ENCODE peak calls at places on chromosomes 2 and 18, in eight cellular contexts. J, Y, Z, B, E, M, D and N are unnamed samples.
A peak's percentile ranks its signal among the peaks of the same experiment; 100 is the strongest.

GRCh38 chr2:217929757-217930707 is 72.8 kb downstream of the TNS1 start:
- DNase-seq in J (peak; percentile 35), Y (peak; percentile 94), B (peak; percentile 77), D (no peak), Z (no peak), M (no peak), E (no peak), N (no peak)

GRCh38 chr18:41966943-41967342 is 11.9 kb downstream of the PIK3C3 start:
- DNase-seq in J (no peak), D (no peak), E (no peak), Y (no peak), M (no peak), Z (no peak), B (no peak), N (no peak)

GRCh38 chr18:12422936-12423335 is 15.2 kb downstream of the PRELID3A start:
- DNase-seq in E (no peak), Y (no peak), D (no peak), J (no peak), Z (no peak), B (no peak), M (no peak), N (no peak)

GRCh38 chr18:74455386-74455785 is 1.7 kb downstream of the DIPK1C start:
- DNase-seq in B (no peak), E (no peak), Y (no peak), M (no peak), D (no peak), Z (no peak), J (no peak), N (no peak)

GRCh38 chr2:225124311-225124832 is 82.1 kb upstream of the DOCK10 start:
- DNase-seq in B (no peak), E (no peak), Z (no peak), J (no peak), M (no peak), Y (no peak), D (no peak), N (no peak)

GRCh38 chr2:182047544-182047943 is 61.9 kb downstream of the PPP1R1C start:
- DNase-seq in Z (peak; percentile 3), J (no peak), E (no peak), Y (no peak), B (no peak), M (no peak), D (no peak), N (no peak)

GRCh38 chr2:121376851-121377250 is 91.8 kb upstream of the TFCP2L1 start:
- DNase-seq in J (no peak), Z (no peak), B (no peak), M (no peak), D (no peak), Y (no peak), E (no peak), N (no peak)

GRCh38 chr2:100413586-100413985 is 3.9 kb downstream of the CHST10 start:
- DNase-seq in B (no peak), E (no peak), M (no peak), Z (no peak), D (no peak), Y (no peak), J (no peak), N (no peak)

DNA sequence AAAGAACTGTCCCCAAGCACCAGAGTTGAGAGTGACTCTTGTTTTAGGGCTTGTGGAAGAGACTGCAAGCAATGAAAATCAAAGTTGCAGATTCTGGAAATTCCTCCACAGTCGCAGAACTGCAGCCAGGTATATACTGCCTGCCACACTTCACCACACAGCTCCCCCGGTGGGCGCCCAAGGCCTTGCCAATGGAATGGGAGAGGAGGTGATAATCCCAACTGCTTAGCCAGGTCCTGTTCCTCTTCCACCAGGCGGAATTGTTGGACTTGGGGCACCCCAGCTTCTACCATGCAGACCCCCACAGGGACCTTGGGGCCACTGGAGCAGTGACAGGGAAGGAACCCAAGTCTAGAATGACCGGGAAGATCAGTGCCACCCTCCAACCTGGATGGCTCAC is 4.8 kb upstream of the PDIA6 start:
- DNase-seq in Y (no peak), J (no peak), M (no peak), Z (no peak), B (no peak), E (no peak), D (no peak), N (no peak)
- TF ChIP-seq CTCF in Y (peak; percentile 20), J (no peak), M (peak; percentile 61), Z (peak; percentile 81), B (no peak), E (peak; percentile 56), D (no peak), N (no peak)

GRCh38 chr2:227325824-227326195 is 759 bp downstream of the MFF start:
- DNase-seq in E (no peak), Y (peak; percentile 64), J (peak; percentile 34), B (peak; percentile 37), Z (peak; percentile 56), D (no peak), M (no peak), N (peak; percentile 33)

GRCh38 chr2:227324671-227325055 is 388 bp upstream of the MFF start:
- DNase-seq in J (no peak), Z (no peak), D (no peak), B (peak; percentile 7), E (no peak), Y (no peak), M (no peak), N (peak; percentile 66)

GRCh38 chr2:227323818-227324217 is 1.2 kb upstream of the MFF start:
- DNase-seq in B (no peak), Z (no peak), Y (no peak), J (no peak), E (no peak), D (no peak), M (no peak), N (no peak)

GRCh38 chr2:227326783-227327182 is 1.7 kb downstream of the MFF start:
- DNase-seq in M (no peak), D (no peak), B (no peak), Z (no peak), J (no peak), E (no peak), Y (no peak), N (no peak)

DNA sequence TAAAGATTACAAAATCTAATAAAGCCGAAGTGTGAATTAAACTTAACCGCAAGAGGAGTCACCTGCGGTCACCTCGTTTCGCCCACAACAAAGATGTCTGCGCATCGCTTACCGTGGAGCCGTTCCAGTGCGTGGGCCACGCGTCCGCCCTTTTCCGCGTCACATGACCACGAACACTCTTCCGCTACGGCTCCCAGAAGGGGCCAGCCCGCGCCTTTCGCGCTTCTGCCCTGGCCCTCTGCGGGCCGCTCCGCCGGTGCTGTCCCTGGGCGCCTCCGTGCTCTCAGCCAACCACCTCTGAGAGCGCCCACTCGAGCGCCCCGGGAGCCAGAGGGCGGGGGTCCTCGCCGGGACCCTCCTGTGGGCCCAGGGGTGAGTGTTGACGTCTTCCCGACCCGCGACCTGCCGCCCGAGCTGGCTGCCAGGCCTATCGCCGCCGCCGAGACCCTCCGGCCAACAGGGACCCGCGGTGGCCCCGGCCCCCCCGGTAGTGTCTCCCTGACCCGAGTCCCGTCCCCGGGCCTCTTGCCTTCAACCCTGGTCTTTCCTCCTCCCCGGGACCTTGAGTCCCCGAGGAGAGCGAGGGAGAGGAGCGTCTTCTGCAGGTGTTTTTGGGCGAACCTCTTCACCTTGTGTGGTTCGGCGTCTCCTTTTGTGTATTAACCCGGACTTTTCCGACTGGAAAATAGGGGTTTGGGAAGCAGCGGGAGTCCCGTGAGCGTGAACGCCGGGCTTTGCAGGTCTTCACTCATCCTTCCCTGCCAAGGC is at the start of gene MFF:
- DNase-seq in E (peak; percentile 70), Y (peak; percentile 95), B (peak; percentile 93), J (peak; percentile 93), M (peak; percentile 82), D (peak; percentile 84), Z (peak; percentile 91), N (peak; percentile 96)
- TF ChIP-seq CTCF in E (peak; percentile 35), Y (no peak), B (peak; percentile 35), J (peak; percentile 18), M (peak; percentile 40), D (no peak), Z (peak; percentile 11), N (peak; percentile 20)

DNA sequence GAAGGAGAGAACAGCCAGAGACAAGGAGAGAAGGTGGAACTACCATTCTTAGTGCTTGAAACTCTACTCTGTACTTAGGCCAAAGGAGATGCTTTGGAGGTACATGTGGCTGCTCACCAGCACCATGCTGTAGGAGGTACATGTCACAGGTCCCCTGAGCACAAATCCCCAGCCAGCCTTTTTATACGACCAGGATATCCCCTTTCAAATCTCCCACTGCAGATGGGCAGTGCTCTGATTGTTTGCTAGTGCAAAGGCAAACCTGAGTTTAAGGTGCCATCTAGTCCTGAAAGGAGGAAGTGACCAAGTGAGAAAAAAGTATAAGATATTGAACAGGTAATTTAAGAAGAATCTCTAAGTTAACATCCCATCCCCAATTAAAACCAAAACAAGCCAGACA is 17.1 kb upstream of the TTC21B start:
- DNase-seq in J (no peak), Y (no peak), D (no peak), M (no peak), E (no peak), B (no peak), Z (no peak), N (no peak)
- TF ChIP-seq CTCF in J (no peak), Y (no peak), D (no peak), M (no peak), E (no peak), B (no peak), Z (no peak), N (no peak)

GRCh38 chr2:49332415-49332814 is 178.1 kb upstream of the FSHR start:
- DNase-seq in J (no peak), Y (no peak), Z (no peak), B (no peak), D (no peak), E (no peak), M (no peak), N (no peak)
- TF ChIP-seq CTCF in J (peak; percentile 38), Y (no peak), Z (no peak), B (no peak), D (no peak), E (no peak), M (peak; percentile 35), N (no peak)

GRCh38 chr2:42059261-42059898 is 11.6 kb downstream of the PKDCC start:
- DNase-seq in Z (no peak), B (no peak), Y (no peak), D (no peak), J (no peak), M (no peak), E (no peak), N (no peak)
- TF ChIP-seq CTCF in Z (no peak), B (no peak), Y (no peak), D (no peak), J (no peak), M (no peak), E (no peak), N (no peak)

GRCh38 chr18:30454920-30455319 is 587.6 kb downstream of the DSC3 start:
- DNase-seq in M (no peak), B (no peak), Y (no peak), E (no peak), J (no peak), D (no peak), Z (no peak), N (no peak)

GRCh38 chr18:30455741-30456140 is 586.8 kb downstream of the DSC3 start:
- DNase-seq in E (no peak), M (no peak), Z (no peak), B (no peak), J (no peak), Y (no peak), D (no peak), N (no peak)

GRCh38 chr18:30451976-30452375 is 590.6 kb downstream of the DSC3 start:
- DNase-seq in Y (no peak), D (no peak), Z (no peak), J (no peak), B (no peak), M (no peak), E (no peak), N (no peak)

GRCh38 chr18:30457156-30457555 is 585.4 kb downstream of the DSC3 start:
- DNase-seq in J (no peak), Z (no peak), E (no peak), M (peak; percentile 2), Y (no peak), D (no peak), B (no peak), N (no peak)
- TF ChIP-seq CTCF in J (peak; percentile 10), Z (no peak), E (no peak), M (no peak), Y (no peak), D (no peak), B (no peak), N (no peak)